ENCODE peak calls at places on chromosomes 6 and 20, in ten cellular contexts. P is CD4-positive, CD25-positive, alpha-beta regulatory T cell; U is fibroblast of lung; B is sigmoid colon; A is ovary; I is spleen; E is psoas muscle; F is lung; O is right cardiac atrium; H is CD4-positive, alpha-beta memory T cell. N is an unnamed sample.

GRCh38 chr20:40952231-40952630 is 76.4 kb upstream of the TOP1 start:
- DNase-seq in E (no peak), H (no peak), A (no peak), I (no peak), O (no peak), B (peak; percentile 28), F (no peak), P (no peak), U (no peak), N (peak; percentile 63)

GRCh38 chr6:36985963-36986703 is at the start of gene MTCH1:
- DNase-seq in B (peak; percentile 97), H (peak; percentile 95), P (peak; percentile 90), A (peak; percentile 93), F (peak; percentile 90), O (peak; percentile 92), E (peak; percentile 96), I (peak; percentile 96), U (peak; percentile 91), N (peak; percentile 82)

GRCh38 chr20:48682529-48683385 is 145.0 kb downstream of the PREX1 start:
- DNase-seq in H (no peak), E (peak; percentile 82), O (peak; percentile 88), F (peak; percentile 89), A (peak; percentile 92), B (peak; percentile 89), I (peak; percentile 76), P (no peak), U (peak; percentile 94), N (no peak)

GRCh38 chr6:165663283-165663735 is 268 bp upstream of the PDE10A start:
- DNase-seq in B (peak; percentile 78), I (no peak), A (peak; percentile 80), F (no peak), U (peak; percentile 58), O (peak; percentile 62), H (no peak), E (no peak), P (peak; percentile 7), N (no peak)

GRCh38 chr6:165974817-165975216 is 192.8 kb downstream of the TBXT start:
- DNase-seq in O (no peak), P (no peak), F (no peak), I (no peak), E (no peak), U (no peak), H (no peak), A (no peak), B (no peak), N (no peak)

GRCh38 chr6:72894091-72894490 is 272.2 kb downstream of the KCNQ5 start:
- DNase-seq in F (no peak), B (no peak), P (no peak), E (no peak), H (no peak), O (no peak), U (no peak), A (no peak), I (no peak), N (no peak)

GRCh38 chr20:36579996-36580545 is 6.7 kb downstream of the TGIF2 start:
- DNase-seq in U (peak; percentile 33), F (no peak), A (no peak), B (no peak), H (no peak), O (no peak), E (no peak), I (no peak), P (no peak), N (no peak)

GRCh38 chr20:33516882-33517281 is 27.0 kb downstream of the CBFA2T2 start:
- DNase-seq in B (no peak), U (no peak), A (no peak), O (no peak), H (no peak), F (no peak), P (peak; percentile 47), E (no peak), I (no peak), N (no peak)

GRCh38 chr20:38337561-38338140 is 8.6 kb upstream of the LBP start:
- DNase-seq in F (no peak), U (no peak), E (peak; percentile 53), I (no peak), H (no peak), A (peak; percentile 55), O (peak; percentile 51), B (no peak), P (no peak), N (no peak)

GRCh38 chr6:47655719-47656595 is 42.4 kb upstream of the ADGRF4 start:
- DNase-seq in E (no peak), O (no peak), I (no peak), F (no peak), U (peak; percentile 5), P (peak; percentile 30), H (no peak), B (no peak), A (no peak), N (peak; percentile 69)

GRCh38 chr20:20624914-20625313 is 87.5 kb downstream of the RALGAPA2 start:
- DNase-seq in I (no peak), F (no peak), A (no peak), U (no peak), P (no peak), E (no peak), O (no peak), H (no peak), B (no peak), N (no peak)

GRCh38 chr6:138403324-138403800 is 661 bp upstream of the HEBP2 start:
- DNase-seq in H (peak; percentile 27), E (peak; percentile 74), P (no peak), F (peak; percentile 39), U (peak; percentile 20), A (peak; percentile 62), B (peak; percentile 71), I (peak; percentile 92), O (peak; percentile 48), N (no peak)

GRCh38 chr6:34148864-34149810 is 3.2 kb upstream of the GRM4 start:
- DNase-seq in A (peak; percentile 13), U (no peak), I (peak; percentile 42), F (no peak), P (no peak), E (no peak), O (no peak), H (no peak), B (peak; percentile 7), N (peak; percentile 21)

GRCh38 chr20:48577557-48577956 is 250.2 kb downstream of the PREX1 start:
- DNase-seq in B (no peak), E (no peak), H (no peak), P (no peak), O (no peak), U (no peak), A (no peak), F (no peak), I (no peak), N (peak; percentile 73)

GRCh38 chr20:18524646-18525045 is 16.9 kb downstream of the SEC23B start:
- DNase-seq in H (no peak), U (peak; percentile 65), A (no peak), E (no peak), I (no peak), O (no peak), P (no peak), B (no peak), F (no peak), N (peak; percentile 74)

GRCh38 chr20:60060593-60060992 is 102.4 kb downstream of the CDH26 start:
- DNase-seq in I (no peak), P (no peak), O (no peak), U (no peak), F (no peak), H (no peak), E (peak; percentile 86), A (no peak), B (peak; percentile 28), N (peak; percentile 92)

GRCh38 chr20:3237011-3237957 is 1.7 kb downstream of the SLC4A11 start:
- DNase-seq in I (no peak), P (no peak), B (no peak), E (no peak), U (no peak), F (no peak), O (no peak), H (no peak), A (no peak), N (no peak)

GRCh38 chr20:36773548-36774242 is at the start of gene DSN1:
- DNase-seq in H (peak; percentile 99), U (peak; percentile 97), O (peak; percentile 97), B (peak; percentile 99), I (peak; percentile 99), E (peak; percentile 98), F (peak; percentile 98), A (peak; percentile 99), P (peak; percentile 96), N (peak; percentile 100)

GRCh38 chr20:51184289-51184688 is 161.4 kb upstream of the KCNG1 start:
- DNase-seq in P (no peak), E (no peak), U (peak; percentile 30), B (no peak), H (no peak), O (no peak), F (no peak), I (no peak), A (no peak), N (peak; percentile 26)
- H3K27me3 ChIP-seq in P (no peaks in the 10 kb centered on the region), E (peaks cover 3% of the 10 kb centered on the region), U (no peaks in the 10 kb centered on the region), B (no peaks in the 10 kb centered on the region), H (no peaks in the 10 kb centered on the region), O (peaks cover 2% of the 10 kb centered on the region), F (no peaks in the 10 kb centered on the region), I (no peaks in the 10 kb centered on the region), A (no peaks in the 10 kb centered on the region), N (no peaks in the 10 kb centered on the region)

GRCh38 chr6:39880521-39881048 is 53.7 kb downstream of the MOCS1 start:
- DNase-seq in B (peak; percentile 6), O (no peak), P (no peak), A (no peak), U (no peak), F (no peak), I (no peak), E (no peak), H (no peak), N (no peak)
- H3K4me1 ChIP-seq in B (no peaks in the 10 kb centered on the region), O (peaks cover 7% of the 10 kb centered on the region), P (no peaks in the 10 kb centered on the region), A (peaks cover 13% of the 10 kb centered on the region), U (peaks cover 17% of the 10 kb centered on the region), F (no peaks in the 10 kb centered on the region), I (peaks cover 6% of the 10 kb centered on the region), E (peaks cover 27% of the 10 kb centered on the region), H (no peaks in the 10 kb centered on the region), N (no peaks in the 10 kb centered on the region)

GRCh38 chr6:5937936-5938706 is 68.6 kb downstream of the NRN1 start:
- DNase-seq in H (no peak), B (no peak), U (no peak), O (no peak), P (no peak), E (no peak), A (no peak), F (no peak), I (no peak), N (no peak)
- H3K27ac ChIP-seq in H (no peak overlapping the region), B (no peak overlapping the region), U (no peak overlapping the region), O (no peak overlapping the region), P (no peak overlapping the region), E (no peak overlapping the region), A (no peak overlapping the region), F (no peak overlapping the region), I (no peak overlapping the region), N (no peak overlapping the region)

DNA sequence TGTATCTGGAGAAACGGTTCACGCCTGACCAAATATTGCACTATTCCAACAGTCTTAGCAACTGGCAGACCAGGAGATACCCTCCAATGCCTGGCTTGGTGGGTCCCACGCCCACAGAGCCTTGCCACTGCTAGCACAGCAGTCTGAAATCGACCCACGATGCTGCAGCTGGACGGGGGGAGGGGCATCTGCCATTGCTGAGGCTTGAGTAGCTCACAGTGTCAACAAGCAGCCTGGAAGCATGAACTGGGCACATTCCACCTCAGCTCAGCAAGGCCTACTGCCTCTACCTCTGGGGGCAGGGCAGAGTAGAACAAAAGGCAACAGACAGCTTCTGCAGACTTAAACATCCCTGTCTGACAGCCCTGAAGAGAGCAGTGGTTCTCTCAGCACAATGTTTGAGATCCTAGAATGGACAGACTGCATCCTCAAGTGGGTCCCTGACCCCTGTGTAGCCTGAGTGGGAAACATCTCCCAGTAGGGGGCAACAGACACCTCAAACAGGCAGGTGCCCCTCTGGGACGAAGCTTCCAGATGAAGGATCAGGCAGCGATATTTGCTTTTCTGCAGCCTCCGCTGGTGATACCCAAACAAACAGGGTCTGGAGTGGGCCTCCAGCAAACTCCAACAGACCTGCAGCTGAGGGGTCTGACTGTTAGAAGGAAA is 90.0 kb upstream of the ECI2 start:
- DNase-seq in P (no peak), H (no peak), A (no peak), E (no peak), F (no peak), O (no peak), U (peak; percentile 31), I (no peak), B (no peak), N (no peak)
- H3K27me3 ChIP-seq in P (peaks cover 3% of the 10 kb centered on the region), H (no peaks in the 10 kb centered on the region), A (no peaks in the 10 kb centered on the region), E (no peaks in the 10 kb centered on the region), F (no peaks in the 10 kb centered on the region), O (no peaks in the 10 kb centered on the region), U (no peaks in the 10 kb centered on the region), I (no peaks in the 10 kb centered on the region), B (no peaks in the 10 kb centered on the region), N (no peaks in the 10 kb centered on the region)